ENCODE peak calls at places on chromosomes 5 and 9, in eight cellular contexts. One of them, this sample, is unnamed.
A peak's percentile ranks its signal among the peaks of the same experiment; 100 is the strongest.

GRCh38 chr5:171462136-171462927 is 42.9 kb downstream of the FGF18 start:
- DNase-seq in PC-9: no peak
- DNase-seq in hepatocyte: no peak
- DNase-seq in mucosa of descending colon: no peak
- DNase-seq in PC-3: no peak
- DNase-seq in kidney: peak; percentile 52
- DNase-seq in cardiac muscle cell: no peak
- DNase-seq in foreskin fibroblast: no peak
- DNase-seq in this sample: no peak

GRCh38 chr9:91310037-91310436 is 51.7 kb downstream of the AUH start:
- DNase-seq in PC-9: peak; percentile 63
- DNase-seq in hepatocyte: no peak
- DNase-seq in mucosa of descending colon: no peak
- DNase-seq in PC-3: no peak
- DNase-seq in kidney: no peak
- DNase-seq in cardiac muscle cell: no peak
- DNase-seq in foreskin fibroblast: no peak
- DNase-seq in this sample: no peak

GRCh38 chr9:72552356-72552755 is 30.9 kb downstream of the TMC1 start:
- DNase-seq in PC-9: no peak
- DNase-seq in hepatocyte: no peak
- DNase-seq in mucosa of descending colon: no peak
- DNase-seq in PC-3: no peak
- DNase-seq in kidney: no peak
- DNase-seq in cardiac muscle cell: no peak
- DNase-seq in foreskin fibroblast: no peak
- DNase-seq in this sample: no peak

GRCh38 chr5:58771750-58772149 is 188.9 kb downstream of the RAB3C start:
- DNase-seq in PC-9: no peak
- DNase-seq in hepatocyte: no peak
- DNase-seq in mucosa of descending colon: no peak
- DNase-seq in PC-3: no peak
- DNase-seq in kidney: no peak
- DNase-seq in cardiac muscle cell: no peak
- DNase-seq in foreskin fibroblast: no peak
- DNase-seq in this sample: no peak

GRCh38 chr9:28342815-28343338 is 769.6 kb upstream of the C9orf72 start:
- DNase-seq in PC-9: no peak
- DNase-seq in hepatocyte: no peak
- DNase-seq in mucosa of descending colon: no peak
- DNase-seq in PC-3: no peak
- DNase-seq in kidney: no peak
- DNase-seq in cardiac muscle cell: no peak
- DNase-seq in foreskin fibroblast: no peak
- DNase-seq in this sample: no peak

GRCh38 chr5:40615586-40616193 is 64.0 kb upstream of the PTGER4 start:
- DNase-seq in PC-9: no peak
- DNase-seq in hepatocyte: no peak
- DNase-seq in mucosa of descending colon: no peak
- DNase-seq in PC-3: peak; percentile 45
- DNase-seq in kidney: no peak
- DNase-seq in cardiac muscle cell: peak; percentile 26
- DNase-seq in foreskin fibroblast: no peak
- DNase-seq in this sample: no peak

GRCh38 chr5:149358294-149358651 is 427 bp downstream of the PCYOX1L start:
- DNase-seq in PC-9: no peak
- DNase-seq in hepatocyte: peak; percentile 25
- DNase-seq in mucosa of descending colon: peak; percentile 33
- DNase-seq in PC-3: peak; percentile 39
- DNase-seq in kidney: peak; percentile 80
- DNase-seq in cardiac muscle cell: peak; percentile 12
- DNase-seq in foreskin fibroblast: no peak
- DNase-seq in this sample: peak; percentile 41

GRCh38 chr9:29176231-29176630 is 1603.0 kb upstream of the C9orf72 start:
- DNase-seq in PC-9: no peak
- DNase-seq in hepatocyte: no peak
- DNase-seq in mucosa of descending colon: no peak
- DNase-seq in PC-3: no peak
- DNase-seq in kidney: no peak
- DNase-seq in cardiac muscle cell: no peak
- DNase-seq in foreskin fibroblast: no peak
- DNase-seq in this sample: no peak

GRCh38 chr9:115237383-115238087 is 119.6 kb upstream of the TNC start:
- DNase-seq in PC-9: no peak
- DNase-seq in hepatocyte: no peak
- DNase-seq in mucosa of descending colon: no peak
- DNase-seq in PC-3: no peak
- DNase-seq in kidney: no peak
- DNase-seq in cardiac muscle cell: peak; percentile 38
- DNase-seq in foreskin fibroblast: peak; percentile 14
- DNase-seq in this sample: no peak

GRCh38 chr5:83498585-83498984 is 27.0 kb downstream of the VCAN start:
- DNase-seq in PC-9: no peak
- DNase-seq in hepatocyte: no peak
- DNase-seq in mucosa of descending colon: no peak
- DNase-seq in PC-3: no peak
- DNase-seq in kidney: no peak
- DNase-seq in cardiac muscle cell: no peak
- DNase-seq in foreskin fibroblast: no peak
- DNase-seq in this sample: peak; percentile 9

GRCh38 chr9:15403155-15403554 is 19.5 kb upstream of the SNAPC3 start:
- DNase-seq in PC-9: no peak
- DNase-seq in hepatocyte: no peak
- DNase-seq in mucosa of descending colon: no peak
- DNase-seq in PC-3: peak; percentile 12
- DNase-seq in kidney: no peak
- DNase-seq in cardiac muscle cell: no peak
- DNase-seq in foreskin fibroblast: no peak
- DNase-seq in this sample: peak; percentile 41

GRCh38 chr5:73918791-73919221 is 292.8 kb downstream of the ARHGEF28 start:
- DNase-seq in PC-9: no peak
- DNase-seq in hepatocyte: no peak
- DNase-seq in mucosa of descending colon: no peak
- DNase-seq in PC-3: no peak
- DNase-seq in kidney: no peak
- DNase-seq in cardiac muscle cell: peak; percentile 22
- DNase-seq in foreskin fibroblast: no peak
- DNase-seq in this sample: no peak

DNA sequence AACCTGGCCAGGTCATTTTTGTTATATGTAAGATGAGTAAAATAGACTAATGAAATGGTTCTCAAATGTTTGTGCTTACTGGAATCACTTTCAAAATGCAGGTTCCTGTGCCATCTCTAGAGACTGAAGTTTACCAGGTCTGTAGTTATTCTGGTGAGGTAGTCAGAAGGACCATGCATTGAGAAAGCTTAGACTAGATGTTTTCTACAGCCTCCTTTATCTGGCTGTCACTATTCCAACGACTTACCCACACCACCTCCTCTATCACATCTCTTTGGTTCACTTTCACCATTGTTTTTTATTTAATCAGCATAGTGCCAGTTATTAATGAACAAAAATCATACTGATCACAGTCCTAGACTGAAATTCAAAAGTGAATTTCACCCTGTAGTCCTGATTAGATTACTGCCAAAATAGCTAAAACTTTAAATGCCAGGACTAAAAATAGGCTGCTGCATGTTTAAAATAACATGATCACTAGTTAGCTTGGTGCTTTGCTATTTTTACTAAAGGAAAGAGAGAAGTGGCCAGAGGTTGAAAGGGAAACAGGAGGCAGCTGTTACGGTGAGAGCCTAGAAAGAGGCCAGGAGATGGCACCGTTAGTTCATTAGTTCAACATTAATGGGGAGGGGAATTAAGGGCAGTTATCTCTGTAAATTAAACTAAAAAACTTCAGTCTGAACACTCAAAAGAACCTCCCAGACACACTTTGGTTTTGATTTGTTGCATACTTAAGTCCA is 13.9 kb upstream of the FNIP1 start:
- DNase-seq in PC-9: no peak
- DNase-seq in hepatocyte: peak; percentile 26
- DNase-seq in mucosa of descending colon: no peak
- DNase-seq in PC-3: peak; percentile 27
- DNase-seq in kidney: no peak
- DNase-seq in cardiac muscle cell: peak; percentile 27
- DNase-seq in foreskin fibroblast: no peak
- DNase-seq in this sample: peak; percentile 53
- TF ChIP-seq CTCF in PC-9: peak; percentile 39
- TF ChIP-seq CTCF in hepatocyte: peak; percentile 28
- TF ChIP-seq CTCF in mucosa of descending colon: no peak
- TF ChIP-seq CTCF in PC-3: peak; percentile 46
- TF ChIP-seq CTCF in kidney: peak; percentile 22
- TF ChIP-seq CTCF in cardiac muscle cell: peak; percentile 21
- TF ChIP-seq CTCF in foreskin fibroblast: peak; percentile 16
- TF ChIP-seq CTCF in this sample: peak; percentile 31

GRCh38 chr5:95105638-95106037 is 179.3 kb downstream of the MCTP1 start:
- DNase-seq in PC-9: no peak
- DNase-seq in hepatocyte: no peak
- DNase-seq in mucosa of descending colon: no peak
- DNase-seq in PC-3: no peak
- DNase-seq in kidney: no peak
- DNase-seq in cardiac muscle cell: no peak
- DNase-seq in foreskin fibroblast: no peak
- DNase-seq in this sample: no peak
- H3K4me3 ChIP-seq in PC-9: no peak overlapping the region
- H3K4me3 ChIP-seq in hepatocyte: no peak overlapping the region
- H3K4me3 ChIP-seq in mucosa of descending colon: no peak overlapping the region
- H3K4me3 ChIP-seq in PC-3: no peak overlapping the region
- H3K4me3 ChIP-seq in kidney: no peak overlapping the region
- H3K4me3 ChIP-seq in cardiac muscle cell: no peak overlapping the region
- H3K4me3 ChIP-seq in foreskin fibroblast: no peak overlapping the region
- H3K4me3 ChIP-seq in this sample: no peak overlapping the region

GRCh38 chr5:54254482-54255198 is 55.7 kb downstream of the ARL15 start:
- DNase-seq in PC-9: no peak
- DNase-seq in hepatocyte: peak; percentile 22
- DNase-seq in mucosa of descending colon: peak; percentile 27
- DNase-seq in PC-3: peak; percentile 18
- DNase-seq in kidney: no peak
- DNase-seq in cardiac muscle cell: peak; percentile 32
- DNase-seq in foreskin fibroblast: no peak
- DNase-seq in this sample: no peak
- TF ChIP-seq CTCF in PC-9: no peak
- TF ChIP-seq CTCF in hepatocyte: peak; percentile 44
- TF ChIP-seq CTCF in mucosa of descending colon: no peak
- TF ChIP-seq CTCF in PC-3: peak; percentile 38
- TF ChIP-seq CTCF in kidney: peak; percentile 55
- TF ChIP-seq CTCF in cardiac muscle cell: peak; percentile 22
- TF ChIP-seq CTCF in foreskin fibroblast: no peak
- TF ChIP-seq CTCF in this sample: peak; percentile 3

GRCh38 chr5:14109041-14109747 is 33.9 kb upstream of the TRIO start:
- DNase-seq in PC-9: no peak
- DNase-seq in hepatocyte: no peak
- DNase-seq in mucosa of descending colon: no peak
- DNase-seq in PC-3: peak; percentile 92
- DNase-seq in kidney: no peak
- DNase-seq in cardiac muscle cell: no peak
- DNase-seq in foreskin fibroblast: peak; percentile 76
- DNase-seq in this sample: peak; percentile 86
- H3K4me3 ChIP-seq in PC-9: no peak overlapping the region
- H3K4me3 ChIP-seq in hepatocyte: no peak overlapping the region
- H3K4me3 ChIP-seq in mucosa of descending colon: no peak overlapping the region
- H3K4me3 ChIP-seq in PC-3: peak overlapping the region; percentile 34
- H3K4me3 ChIP-seq in kidney: no peak overlapping the region
- H3K4me3 ChIP-seq in cardiac muscle cell: no peak overlapping the region
- H3K4me3 ChIP-seq in foreskin fibroblast: no peak overlapping the region
- H3K4me3 ChIP-seq in this sample: peak overlapping the region; percentile 32

DNA sequence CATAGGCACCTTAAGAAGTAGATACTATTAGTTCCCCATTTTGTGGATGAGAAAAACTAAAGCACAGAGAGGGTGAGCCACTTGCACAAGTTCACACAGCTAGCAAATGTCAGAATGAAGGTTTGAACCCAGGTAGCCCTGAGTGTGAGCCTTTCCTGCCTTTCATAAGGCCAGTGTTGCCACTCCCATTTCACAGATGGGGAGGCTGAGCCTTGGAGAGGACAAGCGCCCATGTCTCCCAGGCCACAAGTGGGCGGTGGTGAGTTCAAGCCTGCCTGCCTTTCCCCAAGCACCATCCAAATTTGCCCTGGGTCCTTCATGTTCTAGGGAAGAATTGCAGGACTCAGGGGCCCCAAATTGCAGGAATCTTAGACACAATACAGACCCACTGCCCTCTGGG is 50.6 kb downstream of the LHX2 start:
- DNase-seq in PC-9: no peak
- DNase-seq in hepatocyte: no peak
- DNase-seq in mucosa of descending colon: no peak
- DNase-seq in PC-3: no peak
- DNase-seq in kidney: no peak
- DNase-seq in cardiac muscle cell: no peak
- DNase-seq in foreskin fibroblast: no peak
- DNase-seq in this sample: peak; percentile 52
- TF ChIP-seq CTCF in PC-9: peak; percentile 33
- TF ChIP-seq CTCF in hepatocyte: no peak
- TF ChIP-seq CTCF in mucosa of descending colon: no peak
- TF ChIP-seq CTCF in PC-3: peak; percentile 33
- TF ChIP-seq CTCF in kidney: no peak
- TF ChIP-seq CTCF in cardiac muscle cell: peak; percentile 28
- TF ChIP-seq CTCF in foreskin fibroblast: peak; percentile 10
- TF ChIP-seq CTCF in this sample: peak; percentile 68

DNA sequence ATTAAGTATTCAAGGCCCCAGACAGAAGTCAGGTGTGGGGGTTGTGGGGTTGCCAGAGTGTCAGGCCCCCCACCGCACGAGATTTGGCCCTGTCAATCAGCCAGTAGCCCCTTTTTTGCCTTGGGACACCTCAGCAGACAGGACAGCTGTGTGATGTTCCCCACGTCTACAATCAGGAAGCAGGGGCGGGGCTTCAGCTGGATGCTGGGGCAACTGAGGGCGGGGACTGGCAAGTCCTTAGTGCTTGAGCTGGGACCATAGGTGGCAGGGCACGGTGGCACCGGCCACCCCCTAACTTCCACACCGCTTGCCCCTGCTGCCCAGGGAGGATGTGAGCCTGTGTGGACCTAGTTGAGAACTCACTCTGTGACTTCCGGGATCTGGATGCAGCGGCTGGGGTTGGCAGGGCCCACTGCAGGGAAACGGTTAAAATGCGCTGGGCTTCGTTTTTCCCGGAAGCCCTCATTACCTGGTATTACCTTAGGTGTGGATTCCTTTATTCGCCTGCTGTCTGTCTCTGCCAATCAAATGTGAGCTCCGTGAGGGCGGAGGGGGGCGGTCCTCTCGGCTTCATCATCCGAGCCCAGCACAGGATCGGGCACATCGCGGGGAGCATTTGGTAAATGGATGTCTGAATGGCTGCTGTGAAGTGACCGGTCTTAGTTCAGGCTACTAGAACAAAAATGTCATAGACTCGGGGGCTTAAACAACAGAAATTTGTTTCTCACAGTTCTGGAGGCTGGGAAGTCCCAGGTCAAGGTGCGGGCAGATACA is 7.5 kb upstream of the GTF3C5 start:
- DNase-seq in PC-9: no peak
- DNase-seq in hepatocyte: no peak
- DNase-seq in mucosa of descending colon: peak; percentile 67
- DNase-seq in PC-3: no peak
- DNase-seq in kidney: peak; percentile 67
- DNase-seq in cardiac muscle cell: peak; percentile 5
- DNase-seq in foreskin fibroblast: no peak
- DNase-seq in this sample: peak; percentile 55
- H3K4me3 ChIP-seq in PC-9: no peak overlapping the region
- H3K4me3 ChIP-seq in hepatocyte: no peak overlapping the region
- H3K4me3 ChIP-seq in mucosa of descending colon: no peak overlapping the region
- H3K4me3 ChIP-seq in PC-3: no peak overlapping the region
- H3K4me3 ChIP-seq in kidney: no peak overlapping the region
- H3K4me3 ChIP-seq in cardiac muscle cell: no peak overlapping the region
- H3K4me3 ChIP-seq in foreskin fibroblast: no peak overlapping the region
- H3K4me3 ChIP-seq in this sample: no peak overlapping the region

GRCh38 chr9:137240321-137240840 is 706 bp upstream of the TUBB4B start:
- DNase-seq in PC-9: no peak
- DNase-seq in hepatocyte: peak; percentile 91
- DNase-seq in mucosa of descending colon: peak; percentile 79
- DNase-seq in PC-3: peak; percentile 57
- DNase-seq in kidney: peak; percentile 96
- DNase-seq in cardiac muscle cell: peak; percentile 84
- DNase-seq in foreskin fibroblast: peak; percentile 69
- DNase-seq in this sample: peak; percentile 83
- TF ChIP-seq CTCF in PC-9: peak; percentile 32
- TF ChIP-seq CTCF in hepatocyte: peak; percentile 21
- TF ChIP-seq CTCF in mucosa of descending colon: no peak
- TF ChIP-seq CTCF in PC-3: peak; percentile 11
- TF ChIP-seq CTCF in kidney: no peak
- TF ChIP-seq CTCF in cardiac muscle cell: no peak
- TF ChIP-seq CTCF in foreskin fibroblast: no peak
- TF ChIP-seq CTCF in this sample: no peak